ENCODE peak calls at places on chromosomes 16 and 17, in four cellular contexts. H, R, F and O are unnamed samples. For H3K9me3, the result is how much of the 10 kb centered on the place peaks cover.

GRCh38 chr17:7837375-7838290 is 3.6 kb downstream of the KDM6B start:
- DNase-seq in F (no peak), R (no peak), H (no peak), O (no peak)

GRCh38 chr17:75776399-75777242 is 8.0 kb upstream of the UNK start:
- DNase-seq in H (peak), F (no peak), R (no peak), O (no peak)

GRCh38 chr17:50531428-50532025 is 1.0 kb upstream of the EPN3 start:
- DNase-seq in F (no peak), R (no peak), H (no peak), O (no peak)

GRCh38 chr17:68544111-68544510 is 31.9 kb downstream of the PRKAR1A start:
- DNase-seq in F (no peak), R (no peak), H (no peak), O (no peak)

GRCh38 chr17:57866319-57866718 is 16.5 kb upstream of the MRPS23 start:
- DNase-seq in H (no peak), R (no peak), F (no peak), O (no peak)

GRCh38 chr17:37791434-37791833 is 46.6 kb upstream of the HNF1B start:
- DNase-seq in F (no peak), R (no peak), H (peak), O (no peak)

GRCh38 chr17:3815122-3815521 is 14.1 kb upstream of the ITGAE start:
- DNase-seq in F (no peak), H (no peak), R (no peak), O (no peak)

GRCh38 chr16:4639899-4640509 is 15.4 kb downstream of the MGRN1 start:
- DNase-seq in F (no peak), R (no peak), H (no peak), O (no peak)

GRCh38 chr17:71764507-71764906 is 356.3 kb upstream of the SOX9 start:
- DNase-seq in H (peak), F (no peak), R (no peak), O (no peak)

GRCh38 chr17:62824290-62825135 is 16.4 kb upstream of the MARCHF10 start:
- DNase-seq in R (no peak), F (no peak), H (peak), O (peak)

GRCh38 chr16:868386-868755 is 67.8 kb upstream of the GNG13 start:
- DNase-seq in H (no peak), R (peak), F (no peak), O (no peak)

GRCh38 chr17:76511562-76512365 is 10.5 kb upstream of the RHBDF2 start:
- DNase-seq in H (peak), R (no peak), F (no peak), O (no peak)

GRCh38 chr16:67399749-67400704 is 6.7 kb upstream of the TPPP3 start:
- DNase-seq in R (peak), H (no peak), F (no peak), O (no peak)

GRCh38 chr16:30416047-30416603 is 8.7 kb downstream of the ZNF771 start:
- DNase-seq in F (no peak), R (no peak), H (no peak), O (no peak)
- H3K27ac ChIP-seq in F (no peak), R (no peak), H (no peak), O (no peak)

GRCh38 chr17:22303096-22303495 is 610.8 kb downstream of the KCNJ18 start:
- DNase-seq in H (no peak), R (no peak), F (no peak), O (no peak)
- H3K9me3 ChIP-seq in H (under half), R (under half), F (under half), O (half or more)

GRCh38 chr17:29243792-29244191 is 2.9 kb upstream of the CRYBA1 start:
- DNase-seq in F (no peak), H (peak), R (no peak), O (no peak)
- TF ChIP-seq CTCF in F (no peak), H (peak), R (no peak), O (peak)

DNA sequence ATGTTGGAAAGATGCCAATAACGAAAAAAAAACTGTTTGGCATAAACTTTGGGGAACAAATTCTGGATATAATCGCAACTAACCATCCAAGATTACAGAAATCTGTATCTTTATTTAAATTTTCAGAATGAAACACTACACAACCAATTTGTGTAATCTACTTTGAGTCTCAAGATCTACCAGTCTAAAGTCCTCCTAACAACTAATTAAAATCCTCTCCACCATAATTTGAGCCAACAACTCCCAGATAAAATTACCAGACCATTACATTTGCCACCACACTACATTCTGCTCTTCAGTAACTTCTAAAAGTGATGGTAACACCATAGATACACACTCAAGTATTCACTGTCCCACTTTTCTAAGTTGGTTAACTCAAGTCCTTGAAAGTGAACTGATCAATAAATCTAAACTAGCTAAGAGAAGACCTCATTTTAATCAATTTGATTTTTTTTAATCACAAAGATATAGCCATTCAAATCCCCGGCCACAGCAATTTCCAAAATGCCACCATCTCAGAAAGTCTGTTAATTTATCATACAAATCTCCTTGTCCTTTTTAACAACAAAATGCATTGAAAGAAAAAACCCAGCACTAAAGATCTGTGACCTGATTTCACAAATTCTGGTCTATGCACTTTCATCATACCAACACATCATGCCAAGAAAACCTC is 1.9 kb downstream of the SIAH1 start:
- DNase-seq in F (no peak), R (no peak), H (peak), O (no peak)
- H3K27ac ChIP-seq in F (peak), R (peak), H (peak), O (no peak)

DNA sequence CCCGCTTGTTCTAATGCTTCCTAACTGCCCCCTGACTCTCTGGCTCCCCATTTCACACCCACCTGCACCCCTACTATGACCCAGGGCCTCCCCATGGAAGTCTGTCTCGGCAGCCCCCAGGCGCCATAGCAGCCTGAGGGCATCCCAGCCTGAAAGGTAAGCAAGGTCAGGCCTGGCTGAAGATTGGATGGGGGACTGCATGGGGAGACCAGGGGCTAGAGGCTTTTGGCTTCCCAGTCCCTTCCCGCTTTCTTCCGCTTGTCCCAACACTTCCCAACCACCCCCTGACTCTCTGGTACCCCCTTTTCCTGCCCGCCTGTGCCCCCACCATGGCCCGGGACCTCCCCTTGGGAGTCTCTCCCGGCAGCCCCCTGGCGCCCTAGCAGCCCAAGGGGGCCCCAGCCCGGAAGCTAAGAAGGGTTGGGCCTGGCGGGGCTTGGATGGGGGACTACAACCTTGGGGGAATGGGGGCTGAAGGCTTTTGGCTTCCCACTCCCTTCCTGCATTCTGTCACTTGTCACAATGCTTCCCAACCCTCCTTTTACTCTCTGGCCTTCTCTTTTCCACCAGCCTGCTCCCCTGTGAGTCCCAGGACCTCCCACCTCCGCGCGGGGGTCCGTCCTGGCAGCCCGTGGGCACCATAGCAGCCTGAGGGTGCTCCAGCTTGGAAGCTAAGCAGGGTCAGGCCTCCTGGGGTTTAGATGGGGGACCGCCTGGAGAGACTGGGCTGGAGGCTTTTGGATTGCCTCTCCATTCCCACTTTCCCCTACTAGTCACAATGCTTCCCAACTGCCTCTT is 2288.4 kb downstream of the TP53TG3F start:
- DNase-seq in R (no peak), H (no peak), F (no peak), O (no peak)
- H3K9me3 ChIP-seq in R (under half), H (under half), F (under half), O (half or more)

GRCh38 chr17:80927791-80928216 is 63.8 kb upstream of the CHMP6 start:
- DNase-seq in R (no peak), H (no peak), F (no peak), O (no peak)
- TF ChIP-seq CTCF in R (peak), H (peak), F (no peak), O (no peak)

GRCh38 chr16:2724088-2724676 is 4.2 kb upstream of the PRSS27 start:
- DNase-seq in F (no peak), R (no peak), H (no peak), O (no peak)

GRCh38 chr16:2720063-2720455 is at the start of gene PRSS27:
- DNase-seq in F (no peak), R (no peak), H (no peak), O (no peak)

GRCh38 chr16:2719328-2720062 is 529 bp downstream of the PRSS27 start:
- DNase-seq in F (no peak), R (peak), H (no peak), O (no peak)

GRCh38 chr16:2717360-2718263 is 2.4 kb downstream of the PRSS27 start:
- DNase-seq in H (no peak), R (no peak), F (no peak), O (no peak)

GRCh38 chr16:2720719-2721633 is 952 bp upstream of the PRSS27 start:
- DNase-seq in H (peak), F (peak), R (peak), O (peak)
- H3K27ac ChIP-seq in H (peak), F (peak), R (peak), O (no peak)

GRCh38 chr17:53101706-53102105 is 721.0 kb upstream of the KIF2B start:
- DNase-seq in H (no peak), F (no peak), R (no peak), O (no peak)
- H3K9me3 ChIP-seq in H (under half), F (under half), R (under half), O (under half)

GRCh38 chr16:15856901-15857778 is at the start of gene MYH11:
- DNase-seq in H (no peak), F (no peak), R (no peak), O (no peak)
- TF ChIP-seq CTCF in H (no peak), F (no peak), R (no peak), O (no peak)